ENCODE peak calls at places on chromosome 20, in seven cellular contexts. K, U, V, N, T, Q and H are unnamed samples.

GRCh38 chr20:57030611-57031600 is 235.5 kb downstream of the BMP7 start:
- DNase-seq in N (no peak), U (no peak), Q (no peak), K (peak), T (peak), V (no peak), H (peak)

GRCh38 chr20:18058661-18059467 is 1.1 kb upstream of the OVOL2 start:
- DNase-seq in V (no peak), T (no peak), K (no peak), U (peak), N (no peak), Q (peak), H (no peak)

GRCh38 chr20:62508641-62509051 is 32.9 kb upstream of the GATA5 start:
- DNase-seq in U (no peak), Q (no peak), K (no peak), V (no peak), T (no peak), N (no peak), H (no peak)

GRCh38 chr20:56391596-56392281 is at the start of gene AURKA:
- DNase-seq in K (peak), V (no peak), T (no peak), N (peak), Q (no peak), U (no peak), H (no peak)

GRCh38 chr20:9051508-9051907 is 17.4 kb upstream of the PLCB4 start:
- DNase-seq in Q (no peak), T (peak), V (peak), K (peak), U (peak), N (no peak), H (peak)

GRCh38 chr20:46681032-46681854 is 8.0 kb downstream of the TP53RK start:
- DNase-seq in V (no peak), K (peak), U (peak), T (peak), N (no peak), Q (peak), H (no peak)

GRCh38 chr20:23588434-23589403 is 17.0 kb downstream of the CST9 start:
- DNase-seq in N (peak), T (no peak), U (no peak), K (no peak), Q (no peak), V (no peak), H (no peak)

GRCh38 chr20:22796465-22797077 is 212.2 kb upstream of the FOXA2 start:
- DNase-seq in Q (no peak), V (peak), T (peak), N (no peak), K (peak), U (peak), H (peak)

GRCh38 chr20:56328861-56329260 is 29.9 kb upstream of the FAM210B start:
- DNase-seq in N (no peak), Q (no peak), T (no peak), V (no peak), K (no peak), U (peak), H (no peak)

GRCh38 chr20:46123482-46124245 is 5.5 kb downstream of the CD40 start:
- DNase-seq in K (no peak), U (no peak), T (no peak), Q (no peak), V (no peak), N (no peak), H (no peak)

GRCh38 chr20:62136283-62137091 is 6.7 kb downstream of the PSMA7 start:
- DNase-seq in K (peak), U (peak), V (no peak), T (peak), Q (peak), N (no peak), H (no peak)

GRCh38 chr20:7924692-7925091 is 15.6 kb downstream of the HAO1 start:
- DNase-seq in K (peak), N (no peak), V (peak), Q (no peak), T (peak), U (peak), H (peak)

GRCh38 chr20:40895182-40895581 is 133.4 kb upstream of the TOP1 start:
- DNase-seq in K (no peak), U (no peak), T (no peak), V (no peak), Q (no peak), N (no peak), H (no peak)

GRCh38 chr20:45948261-45948733 is 13.8 kb downstream of the PCIF1 start:
- DNase-seq in Q (no peak), T (no peak), N (no peak), K (no peak), V (no peak), U (no peak), H (no peak)

GRCh38 chr20:44961868-44962267 is 1.7 kb upstream of the TOMM34 start:
- DNase-seq in V (no peak), N (no peak), K (peak), Q (no peak), U (peak), T (peak), H (no peak)

GRCh38 chr20:16608265-16608636 is 35.0 kb upstream of the KIF16B start:
- DNase-seq in K (no peak), N (no peak), T (no peak), U (no peak), V (no peak), Q (peak), H (no peak)

GRCh38 chr20:44911264-44911921 is 1.5 kb downstream of the PABPC1L start:
- DNase-seq in V (peak), T (peak), N (no peak), Q (peak), K (peak), U (peak), H (peak)

GRCh38 chr20:52959125-52959524 is 13.0 kb upstream of the TSHZ2 start:
- DNase-seq in K (peak), U (no peak), T (peak), Q (no peak), N (no peak), V (no peak), H (no peak)
- TF ChIP-seq CTCF in K (no peak), U (no peak), T (no peak), Q (no peak), N (no peak), V (peak), H (peak)

GRCh38 chr20:36465109-36466080 is 75.9 kb upstream of the MYL9 start:
- DNase-seq in T (peak), N (no peak), V (no peak), U (peak), K (peak), Q (peak), H (peak)
- H3K4me3 ChIP-seq in T (no peak), N (peak), V (no peak), U (no peak), K (no peak), Q (no peak), H (peak)

DNA sequence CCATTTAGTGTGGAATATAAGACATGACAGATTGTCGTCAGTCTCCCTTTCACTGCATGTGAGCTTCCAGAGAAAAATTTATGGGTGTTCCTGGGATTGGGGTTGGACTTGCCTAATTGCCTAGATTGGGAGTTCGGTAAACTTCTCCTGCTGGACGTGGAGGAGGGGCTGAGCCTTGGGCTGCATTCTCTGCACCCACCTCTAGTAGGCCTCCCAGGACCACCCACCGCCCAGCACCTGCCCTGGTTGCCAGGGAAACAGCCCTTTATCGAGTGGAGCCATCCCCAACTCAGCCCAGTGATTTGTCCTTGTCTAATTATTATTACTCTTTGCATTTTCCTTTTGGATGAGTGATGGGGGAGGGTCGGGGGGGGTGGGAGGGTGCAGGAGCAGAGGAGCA is 104.3 kb downstream of the DHX35 start:
- DNase-seq in V (no peak), Q (no peak), K (no peak), N (no peak), U (no peak), T (no peak), H (no peak)
- TF ChIP-seq CTCF in V (no peak), Q (no peak), K (no peak), N (no peak), U (no peak), T (no peak), H (no peak)

DNA sequence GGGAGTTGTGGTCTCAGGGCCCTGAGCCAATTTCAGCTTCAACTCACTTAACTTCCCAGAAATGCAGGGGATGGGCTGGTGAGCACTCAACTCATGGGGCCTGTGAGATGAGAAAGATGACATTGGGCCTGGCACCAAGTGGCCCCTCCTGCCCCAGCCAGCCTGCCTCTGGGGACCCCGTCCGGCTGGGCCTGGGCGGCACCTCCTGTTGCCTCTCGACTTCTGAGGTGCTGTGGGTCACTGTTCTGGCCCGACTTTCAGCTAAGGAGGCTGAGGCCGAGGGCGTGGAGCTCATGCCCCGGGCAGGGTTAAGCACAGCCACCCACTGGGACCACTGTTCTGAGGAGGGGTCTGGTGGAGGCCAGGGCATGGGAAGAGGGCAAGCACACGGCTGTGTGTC is 6.7 kb downstream of the RGS19 start:
- DNase-seq in T (no peak), V (no peak), K (no peak), Q (no peak), U (no peak), N (no peak), H (no peak)
- H3K4me3 ChIP-seq in T (no peak), V (no peak), K (no peak), Q (no peak), U (no peak), N (no peak), H (no peak)

GRCh38 chr20:10667560-10668167 is 6.1 kb downstream of the JAG1 start:
- DNase-seq in N (no peak), V (no peak), U (peak), T (no peak), Q (no peak), K (no peak), H (no peak)
- TF ChIP-seq CTCF in N (no peak), V (peak), U (no peak), T (no peak), Q (no peak), K (no peak), H (no peak)

GRCh38 chr20:48788486-48789072 is 39.2 kb downstream of the PREX1 start:
- DNase-seq in U (no peak), K (no peak), Q (no peak), T (no peak), N (no peak), V (no peak), H (no peak)
- H3K4me3 ChIP-seq in U (no peak), K (no peak), Q (no peak), T (no peak), N (no peak), V (no peak), H (no peak)

GRCh38 chr20:661474-662288 is 8.7 kb upstream of the SRXN1 start:
- DNase-seq in T (no peak), N (no peak), U (peak), V (no peak), K (no peak), Q (no peak), H (no peak)
- TF ChIP-seq CTCF in T (no peak), N (no peak), U (no peak), V (no peak), K (no peak), Q (no peak), H (no peak)

DNA sequence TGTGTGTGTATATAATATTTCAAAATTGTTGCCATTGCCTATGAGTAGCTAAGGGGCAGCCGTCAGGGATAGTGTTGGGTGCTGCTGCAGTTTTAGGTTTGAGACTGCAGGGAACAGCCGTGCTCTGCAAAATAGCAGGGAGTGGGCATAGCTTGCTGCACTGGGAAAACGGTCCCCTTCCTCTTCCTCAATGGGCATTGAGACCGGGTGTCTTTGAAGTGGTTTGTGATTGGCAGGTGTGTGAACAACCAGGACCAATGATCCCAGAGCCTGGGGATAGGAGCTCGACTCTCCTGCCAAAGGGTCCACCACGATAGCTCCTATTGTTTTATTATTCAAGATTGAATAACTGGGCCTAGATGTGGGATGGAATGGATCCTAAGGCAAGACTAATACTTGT is 5.1 kb upstream of the EBF4 start:
- DNase-seq in T (no peak), V (no peak), K (no peak), N (no peak), Q (no peak), U (no peak), H (no peak)
- H3K4me3 ChIP-seq in T (no peak), V (no peak), K (no peak), N (no peak), Q (no peak), U (no peak), H (no peak)

GRCh38 chr20:32580194-32580593 is 4.9 kb downstream of the NOL4L start:
- DNase-seq in U (no peak), V (no peak), K (no peak), N (no peak), Q (no peak), T (no peak), H (no peak)
- TF ChIP-seq CTCF in U (no peak), V (no peak), K (no peak), N (no peak), Q (no peak), T (no peak), H (no peak)